ENCODE peak calls at places on chromosomes 5 and 9, in seven cellular contexts. O, I, F, B, T, L and Z are unnamed samples.

GRCh38 chr9:114350636-114351396 is 21.1 kb downstream of the ORM2 start:
- DNase-seq in O (no peak), I (no peak), F (no peak), B (no peak), T (no peak), L (no peak), Z (no peak)

GRCh38 chr5:117249086-117249815 is 674.6 kb upstream of the SEMA6A start:
- DNase-seq in O (no peak), I (no peak), F (no peak), B (no peak), T (no peak), L (no peak), Z (peak; percentile 8)

GRCh38 chr9:73596321-73596720 is 444.7 kb downstream of the ANXA1 start:
- DNase-seq in O (no peak), I (no peak), F (no peak), B (no peak), T (no peak), L (no peak), Z (no peak)

GRCh38 chr9:33956544-33956943 is 92.1 kb downstream of the UBAP2 start:
- DNase-seq in O (no peak), I (no peak), F (no peak), B (no peak), T (no peak), L (no peak), Z (no peak)

GRCh38 chr5:11491658-11492057 is 412.6 kb downstream of the CTNND2 start:
- DNase-seq in O (no peak), I (no peak), F (no peak), B (no peak), T (no peak), L (no peak), Z (no peak)

GRCh38 chr5:39209924-39210323 is 9.4 kb downstream of the FYB1 start:
- DNase-seq in O (no peak), I (no peak), F (no peak), B (peak; percentile 56), T (peak; percentile 90), L (peak; percentile 69), Z (no peak)

GRCh38 chr9:91089405-91090131 is 272.1 kb downstream of the AUH start:
- DNase-seq in O (no peak), I (peak; percentile 19), F (no peak), B (no peak), T (peak; percentile 29), L (no peak), Z (peak; percentile 21)

GRCh38 chr5:96978812-96979449 is 43.1 kb downstream of the LNPEP start:
- DNase-seq in O (peak; percentile 61), I (no peak), F (no peak), B (no peak), T (no peak), L (no peak), Z (no peak)

GRCh38 chr5:172603425-172603824 is 37.6 kb upstream of the NEURL1B start:
- DNase-seq in O (peak; percentile 7), I (no peak), F (peak; percentile 17), B (no peak), T (no peak), L (no peak), Z (no peak)

GRCh38 chr9:4116708-4117460 is 183.0 kb downstream of the GLIS3 start:
- DNase-seq in O (no peak), I (no peak), F (no peak), B (no peak), T (no peak), L (no peak), Z (no peak)

GRCh38 chr5:158976035-158976434 is 123.7 kb downstream of the EBF1 start:
- DNase-seq in O (peak; percentile 39), I (no peak), F (no peak), B (no peak), T (no peak), L (no peak), Z (peak; percentile 53)

GRCh38 chr9:114155967-114156294 is 594 bp downstream of the COL27A1 start:
- DNase-seq in O (no peak), I (no peak), F (no peak), B (no peak), T (no peak), L (no peak), Z (no peak)

GRCh38 chr5:17192191-17192590 is 25.2 kb upstream of the BASP1 start:
- DNase-seq in O (no peak), I (no peak), F (no peak), B (no peak), T (no peak), L (no peak), Z (no peak)

GRCh38 chr9:137446851-137447471 is 5.8 kb upstream of the ENTPD8 start:
- DNase-seq in O (no peak), I (no peak), F (no peak), B (peak; percentile 38), T (no peak), L (no peak), Z (no peak)

GRCh38 chr5:20307391-20307790 is 319.4 kb upstream of the CDH18 start:
- DNase-seq in O (no peak), I (no peak), F (no peak), B (no peak), T (no peak), L (no peak), Z (no peak)

GRCh38 chr9:13267743-13268142 is 11.7 kb downstream of the MPDZ start:
- DNase-seq in O (no peak), I (no peak), F (no peak), B (no peak), T (no peak), L (no peak), Z (no peak)

GRCh38 chr9:104911029-104911607 is 16.8 kb downstream of the ABCA1 start:
- DNase-seq in O (no peak), I (no peak), F (no peak), B (no peak), T (no peak), L (no peak), Z (no peak)

GRCh38 chr9:86856259-86856658 is 91.0 kb downstream of the GAS1 start:
- DNase-seq in O (no peak), I (no peak), F (no peak), B (no peak), T (no peak), L (no peak), Z (no peak)

GRCh38 chr5:179269781-179270543 is 75.3 kb downstream of the ADAMTS2 start:
- DNase-seq in O (no peak), I (no peak), F (no peak), B (no peak), T (no peak), L (no peak), Z (no peak)

GRCh38 chr5:141757402-141757801 is 75.4 kb upstream of the ARAP3 start:
- DNase-seq in O (no peak), I (no peak), F (peak; percentile 32), B (no peak), T (no peak), L (no peak), Z (no peak)